ENCODE peak calls at places on chromosomes 4 and X, in six cellular contexts. B, D, M, Q, V and N are unnamed samples.

GRCh38 chrX:68273887-68274286 is 159.4 kb downstream of the OPHN1 start:
- DNase-seq in D (no peak), V (peak; percentile 4), M (no peak), Q (no peak), B (no peak), N (peak; percentile 3)

GRCh38 chr4:73055241-73055897 is 14.1 kb downstream of the COX18 start:
- DNase-seq in B (no peak), Q (no peak), D (no peak), M (no peak), V (no peak), N (no peak)

GRCh38 chr4:168837922-168838321 is 172.1 kb downstream of the CBR4 start:
- DNase-seq in Q (no peak), M (no peak), D (no peak), B (no peak), V (no peak), N (no peak)

GRCh38 chrX:14032383-14032782 is 2.7 kb upstream of the GEMIN8 start:
- DNase-seq in M (no peak), D (peak; percentile 14), B (peak; percentile 56), V (peak; percentile 74), Q (no peak), N (peak; percentile 51)

GRCh38 chr4:122830392-122831095 is 3.9 kb downstream of the FGF2 start:
- DNase-seq in M (no peak), Q (no peak), V (no peak), B (no peak), D (no peak), N (no peak)

GRCh38 chr4:94545296-94545695 is 93.6 kb downstream of the PDLIM5 start:
- DNase-seq in V (no peak), M (no peak), B (peak; percentile 62), D (no peak), Q (no peak), N (no peak)

GRCh38 chrX:131812847-131813825 is 210.0 kb upstream of the STK26 start:
- DNase-seq in Q (no peak), D (no peak), B (peak; percentile 85), M (no peak), V (peak; percentile 24), N (no peak)

GRCh38 chr4:119053997-119054396 is 81.6 kb upstream of the MYOZ2 start:
- DNase-seq in B (no peak), V (no peak), Q (no peak), D (no peak), M (no peak), N (no peak)

DNA sequence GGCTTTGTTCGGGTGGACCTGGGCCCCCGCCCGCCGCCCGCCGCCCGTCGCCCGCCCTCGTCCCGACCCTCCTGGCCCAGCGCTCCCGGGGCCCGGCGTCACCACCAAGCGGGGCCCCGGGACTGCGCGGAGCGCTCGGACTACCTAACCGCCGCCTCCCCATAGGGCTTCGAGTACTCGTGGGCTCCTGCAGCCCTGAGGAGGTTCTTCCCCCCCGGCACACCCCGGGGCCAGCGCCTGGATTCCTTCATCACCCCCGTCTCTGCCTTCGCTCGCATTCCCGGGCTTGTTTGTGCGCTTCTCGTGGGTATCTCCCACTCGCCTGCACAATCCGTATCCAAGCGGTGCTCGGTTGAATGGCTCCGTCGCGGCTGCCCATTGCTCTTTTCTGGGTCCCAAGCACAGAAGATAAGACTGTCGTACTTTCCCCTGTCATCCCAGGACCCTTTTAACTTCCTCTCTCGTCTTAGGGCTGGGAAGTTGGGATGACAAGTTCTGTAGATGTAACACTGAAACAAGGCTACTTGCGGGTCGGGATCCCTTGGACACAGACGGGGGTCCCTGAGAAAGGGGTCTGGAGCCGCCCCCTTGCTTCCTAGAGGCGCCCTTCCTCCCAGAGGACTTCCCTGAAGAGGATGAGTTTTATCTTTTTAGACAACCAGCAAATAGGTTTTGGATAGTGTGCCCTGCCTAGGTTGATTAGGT is 560 bp downstream of the MOB1B start:
- DNase-seq in B (peak; percentile 23), M (no peak), D (peak; percentile 15), Q (no peak), V (peak; percentile 19), N (peak; percentile 30)
- TF ChIP-seq CTCF in B (no peak), M (no peak), D (no peak), Q (no peak), V (no peak), N (no peak)

GRCh38 chr4:4185528-4185927 is 41.2 kb downstream of the OTOP1 start:
- DNase-seq in D (no peak), B (no peak), V (no peak), Q (no peak), M (no peak), N (peak; percentile 10)

GRCh38 chr4:4182835-4183568 is 43.7 kb downstream of the OTOP1 start:
- DNase-seq in B (no peak), D (no peak), V (no peak), Q (no peak), M (peak; percentile 55), N (no peak)
- TF ChIP-seq CTCF in B (peak; percentile 56), D (no peak), V (peak; percentile 47), Q (peak; percentile 43), M (peak; percentile 89), N (peak; percentile 61)

GRCh38 chr4:158353541-158354304 is 143.4 kb downstream of the TMEM144 start:
- DNase-seq in M (no peak), V (no peak), Q (no peak), D (no peak), B (no peak), N (no peak)
- TF ChIP-seq CTCF in M (no peak), V (no peak), Q (no peak), D (no peak), B (no peak), N (no peak)

GRCh38 chr4:8666581-8666980 is 74.0 kb downstream of the CPZ start:
- DNase-seq in Q (no peak), B (no peak), D (no peak), M (no peak), V (no peak), N (no peak)

GRCh38 chr4:8662776-8663175 is 70.2 kb downstream of the CPZ start:
- DNase-seq in B (no peak), V (no peak), Q (no peak), M (no peak), D (no peak), N (no peak)

GRCh38 chr4:8664031-8664805 is 71.7 kb downstream of the CPZ start:
- DNase-seq in V (no peak), B (no peak), M (no peak), Q (no peak), D (no peak), N (no peak)

GRCh38 chr4:8665406-8666360 is 73.1 kb downstream of the CPZ start:
- DNase-seq in V (no peak), Q (no peak), B (no peak), D (no peak), M (no peak), N (no peak)

DNA sequence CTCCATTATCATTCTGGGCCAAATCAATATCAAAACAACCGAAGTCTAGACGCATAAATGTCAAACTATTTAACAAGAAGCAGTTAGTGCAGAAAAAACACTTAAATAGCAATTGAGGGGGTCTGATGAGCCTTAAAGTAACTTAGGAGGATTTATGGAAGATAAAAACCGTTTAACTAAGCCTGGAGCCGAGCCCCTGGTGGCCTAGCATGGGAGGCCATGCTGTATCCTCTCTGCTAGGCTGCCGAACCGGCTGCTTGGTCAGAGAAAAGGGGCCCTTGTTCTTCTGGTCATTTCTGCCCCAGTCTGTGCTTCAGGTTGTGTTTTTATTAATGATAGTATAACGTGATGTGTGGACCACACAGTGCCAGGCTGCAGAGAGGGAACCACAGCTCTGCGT is 72.4 kb downstream of the CPZ start:
- DNase-seq in V (no peak), D (no peak), M (no peak), B (no peak), Q (no peak), N (no peak)
- TF ChIP-seq CTCF in V (no peak), D (no peak), M (peak; percentile 35), B (no peak), Q (no peak), N (no peak)

GRCh38 chr4:112060212-112060611 is 85.0 kb upstream of the FAM241A start:
- DNase-seq in Q (no peak), V (no peak), D (no peak), B (peak; percentile 10), M (no peak), N (peak; percentile 57)
- TF ChIP-seq CTCF in Q (no peak), V (no peak), D (no peak), B (peak; percentile 58), M (peak; percentile 31), N (peak; percentile 69)

DNA sequence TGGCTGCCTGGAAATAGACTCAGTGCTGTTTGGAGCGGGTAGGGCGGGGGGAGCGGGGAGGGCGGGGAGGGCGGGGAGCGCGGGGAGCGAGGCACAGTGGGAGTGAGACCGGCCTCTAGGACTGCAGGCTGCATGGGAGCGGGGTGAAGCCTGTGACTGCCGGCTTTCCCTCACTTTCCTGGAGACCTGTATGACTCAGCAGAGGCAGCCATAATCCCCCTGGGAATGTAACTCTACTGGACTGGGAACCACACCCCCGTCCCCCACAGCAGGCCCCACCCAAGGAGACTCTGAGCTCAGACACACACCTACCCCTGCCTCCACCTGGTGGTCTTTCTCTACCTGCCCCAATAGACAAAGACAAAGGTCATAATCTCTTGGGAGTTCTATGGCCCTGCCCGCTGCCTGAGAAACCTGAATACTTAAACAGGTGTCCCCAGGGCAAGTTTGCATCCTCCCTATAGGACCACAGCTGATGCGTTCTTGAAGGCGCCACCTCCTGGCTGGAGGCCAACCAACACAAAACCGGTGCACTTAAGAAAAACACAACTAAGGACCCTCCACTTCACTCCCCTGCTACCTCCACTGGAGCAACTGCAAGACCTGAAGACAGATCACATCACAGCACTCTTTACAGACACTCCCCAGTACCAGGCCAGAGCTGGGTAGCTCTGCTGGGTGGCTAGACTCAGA is 18.0 kb downstream of the HDAC8 start:
- DNase-seq in V (no peak), M (peak; percentile 32), D (no peak), Q (no peak), B (peak; percentile 10), N (peak; percentile 82)
- TF ChIP-seq CTCF in V (no peak), M (peak; percentile 20), D (no peak), Q (no peak), B (no peak), N (no peak)

GRCh38 chrX:106203315-106203714 is 35.2 kb downstream of the PWWP3B start:
- DNase-seq in D (no peak), Q (no peak), M (no peak), B (no peak), V (no peak), N (peak; percentile 30)
- TF ChIP-seq CTCF in D (no peak), Q (no peak), M (no peak), B (no peak), V (no peak), N (peak; percentile 25)